ENCODE peak calls at places on chromosomes 16 and 17, in four cellular contexts. One of them, this sample, is unnamed.

GRCh38 chr17:29179232-29180036 is 764 bp downstream of the MYO18A start:
- DNase-seq in MCF 10A: peak
- DNase-seq in tibial nerve: no peak
- DNase-seq in dorsolateral prefrontal cortex: peak
- DNase-seq in this sample: no peak

GRCh38 chr17:81980752-81981239 is 3.4 kb downstream of the ASPSCR1 start:
- DNase-seq in MCF 10A: peak
- DNase-seq in dorsolateral prefrontal cortex: no peak
- DNase-seq in tibial nerve: no peak
- DNase-seq in this sample: no peak

GRCh38 chr16:72291531-72291981 is 119.6 kb upstream of the PMFBP1 start:
- DNase-seq in dorsolateral prefrontal cortex: no peak
- DNase-seq in MCF 10A: peak
- DNase-seq in tibial nerve: no peak
- DNase-seq in this sample: no peak

GRCh38 chr17:7060165-7060890 is 16.4 kb upstream of the SLC16A11 start:
- DNase-seq in MCF 10A: peak
- DNase-seq in dorsolateral prefrontal cortex: no peak
- DNase-seq in tibial nerve: no peak
- DNase-seq in this sample: no peak

GRCh38 chr17:60173304-60173807 is 23.6 kb downstream of the CA4 start:
- DNase-seq in tibial nerve: no peak
- DNase-seq in dorsolateral prefrontal cortex: no peak
- DNase-seq in MCF 10A: no peak
- DNase-seq in this sample: no peak

GRCh38 chr17:56319531-56319930 is 166.3 kb downstream of the ANKFN1 start:
- DNase-seq in MCF 10A: peak
- DNase-seq in dorsolateral prefrontal cortex: no peak
- DNase-seq in tibial nerve: no peak
- DNase-seq in this sample: peak

GRCh38 chr16:19114359-19115147 is 789 bp downstream of the ITPRIPL2 start:
- DNase-seq in tibial nerve: peak
- DNase-seq in MCF 10A: peak
- DNase-seq in dorsolateral prefrontal cortex: no peak
- DNase-seq in this sample: peak

GRCh38 chr16:25148568-25149215 is 37.1 kb downstream of the LCMT1 start:
- DNase-seq in tibial nerve: no peak
- DNase-seq in dorsolateral prefrontal cortex: no peak
- DNase-seq in MCF 10A: no peak
- DNase-seq in this sample: no peak

GRCh38 chr16:83675136-83675535 is 132.6 kb upstream of the HSBP1 start:
- DNase-seq in MCF 10A: no peak
- DNase-seq in tibial nerve: no peak
- DNase-seq in dorsolateral prefrontal cortex: no peak
- DNase-seq in this sample: no peak

GRCh38 chr17:63542942-63543821 is 7.1 kb upstream of the DCAF7 start:
- DNase-seq in tibial nerve: no peak
- DNase-seq in MCF 10A: no peak
- DNase-seq in dorsolateral prefrontal cortex: no peak
- DNase-seq in this sample: no peak

GRCh38 chr17:33435716-33436301 is 142.7 kb upstream of the ASIC2 start:
- DNase-seq in dorsolateral prefrontal cortex: no peak
- DNase-seq in MCF 10A: no peak
- DNase-seq in tibial nerve: no peak
- DNase-seq in this sample: no peak

GRCh38 chr17:82272495-82273326 is 789 bp downstream of the CSNK1D start:
- DNase-seq in dorsolateral prefrontal cortex: no peak
- DNase-seq in tibial nerve: no peak
- DNase-seq in MCF 10A: no peak
- DNase-seq in this sample: peak

GRCh38 chr17:70137451-70138230 is 31.7 kb upstream of the KCNJ2 start:
- DNase-seq in dorsolateral prefrontal cortex: peak
- DNase-seq in MCF 10A: peak
- DNase-seq in tibial nerve: peak
- DNase-seq in this sample: peak

GRCh38 chr17:45296003-45296832 is 20.6 kb downstream of the MAP3K14 start:
- DNase-seq in dorsolateral prefrontal cortex: no peak
- DNase-seq in tibial nerve: no peak
- DNase-seq in MCF 10A: peak
- DNase-seq in this sample: no peak

GRCh38 chr17:7408341-7408740 is 696 bp downstream of the NLGN2 start:
- DNase-seq in dorsolateral prefrontal cortex: no peak
- DNase-seq in tibial nerve: no peak
- DNase-seq in MCF 10A: no peak
- DNase-seq in this sample: no peak

GRCh38 chr16:50857881-50858280 is 116.0 kb downstream of the CYLD start:
- DNase-seq in tibial nerve: no peak
- DNase-seq in MCF 10A: no peak
- DNase-seq in dorsolateral prefrontal cortex: no peak
- DNase-seq in this sample: no peak

GRCh38 chr16:87233928-87234327 is 83.3 kb downstream of the C16orf95 start:
- DNase-seq in tibial nerve: no peak
- DNase-seq in dorsolateral prefrontal cortex: no peak
- DNase-seq in MCF 10A: no peak
- DNase-seq in this sample: no peak

GRCh38 chr17:6381052-6381451 is 53.9 kb downstream of the AIPL1 start:
- DNase-seq in tibial nerve: no peak
- DNase-seq in dorsolateral prefrontal cortex: no peak
- DNase-seq in MCF 10A: no peak
- DNase-seq in this sample: no peak

GRCh38 chr17:42629420-42630009 is 20.0 kb downstream of the TUBG1 start:
- DNase-seq in dorsolateral prefrontal cortex: no peak
- DNase-seq in MCF 10A: peak
- DNase-seq in tibial nerve: no peak
- DNase-seq in this sample: no peak

GRCh38 chr17:42617956-42618431 is 8.5 kb downstream of the TUBG1 start:
- DNase-seq in tibial nerve: no peak
- DNase-seq in MCF 10A: peak
- DNase-seq in dorsolateral prefrontal cortex: no peak
- DNase-seq in this sample: peak

GRCh38 chr17:42618442-42619150 is 9.1 kb downstream of the TUBG1 start:
- DNase-seq in MCF 10A: peak
- DNase-seq in dorsolateral prefrontal cortex: peak
- DNase-seq in tibial nerve: no peak
- DNase-seq in this sample: peak

GRCh38 chr17:42623732-42624596 is 14.5 kb downstream of the TUBG1 start:
- DNase-seq in tibial nerve: no peak
- DNase-seq in MCF 10A: peak
- DNase-seq in dorsolateral prefrontal cortex: no peak
- DNase-seq in this sample: no peak
- TF ChIP-seq CTCF in tibial nerve: no peak
- TF ChIP-seq CTCF in MCF 10A: no peak
- TF ChIP-seq CTCF in dorsolateral prefrontal cortex: no peak
- TF ChIP-seq CTCF in this sample: peak

GRCh38 chr16:53703590-53704444 is at the start of the genes FTO and RPGRIP1L:
- DNase-seq in MCF 10A: peak
- DNase-seq in dorsolateral prefrontal cortex: peak
- DNase-seq in tibial nerve: peak
- DNase-seq in this sample: peak
- TF ChIP-seq CTCF in MCF 10A: no peak
- TF ChIP-seq CTCF in dorsolateral prefrontal cortex: peak
- TF ChIP-seq CTCF in tibial nerve: peak
- TF ChIP-seq CTCF in this sample: no peak

GRCh38 chr17:77428020-77428781 is 287.4 kb downstream of the SEC14L1 start:
- DNase-seq in tibial nerve: no peak
- DNase-seq in MCF 10A: no peak
- DNase-seq in dorsolateral prefrontal cortex: no peak
- DNase-seq in this sample: no peak

GRCh38 chr17:77425791-77426641 is 285.2 kb downstream of the SEC14L1 start:
- DNase-seq in MCF 10A: peak
- DNase-seq in dorsolateral prefrontal cortex: no peak
- DNase-seq in tibial nerve: peak
- DNase-seq in this sample: no peak

GRCh38 chr17:77426676-77427386 is 286.1 kb downstream of the SEC14L1 start:
- DNase-seq in MCF 10A: no peak
- DNase-seq in dorsolateral prefrontal cortex: no peak
- DNase-seq in tibial nerve: no peak
- DNase-seq in this sample: no peak

GRCh38 chr17:77428901-77429734 is 288.3 kb downstream of the SEC14L1 start:
- DNase-seq in tibial nerve: no peak
- DNase-seq in MCF 10A: no peak
- DNase-seq in dorsolateral prefrontal cortex: no peak
- DNase-seq in this sample: no peak

GRCh38 chr17:77427471-77427991 is 286.8 kb downstream of the SEC14L1 start:
- DNase-seq in dorsolateral prefrontal cortex: peak
- DNase-seq in MCF 10A: peak
- DNase-seq in tibial nerve: no peak
- DNase-seq in this sample: no peak
- TF ChIP-seq CTCF in dorsolateral prefrontal cortex: no peak
- TF ChIP-seq CTCF in MCF 10A: no peak
- TF ChIP-seq CTCF in tibial nerve: no peak
- TF ChIP-seq CTCF in this sample: no peak

GRCh38 chr16:56871172-56871593 is 6.2 kb downstream of the SLC12A3 start:
- DNase-seq in dorsolateral prefrontal cortex: no peak
- DNase-seq in MCF 10A: peak
- DNase-seq in tibial nerve: no peak
- DNase-seq in this sample: peak
- TF ChIP-seq CTCF in dorsolateral prefrontal cortex: no peak
- TF ChIP-seq CTCF in MCF 10A: no peak
- TF ChIP-seq CTCF in tibial nerve: no peak
- TF ChIP-seq CTCF in this sample: peak

This sample was measured in GM13977.